ENCODE peak calls at places on chromosome 18, in five cellular contexts. W is BJ, S is adipocyte, O is left ventricle myocardium inferior, J is Panc1. C is an unnamed sample. For H3K27me3, the result is how much of the 10 kb centered on the place peaks cover.

GRCh38 chr18:31555971-31556747 is 35.5 kb upstream of the TTR start:
- DNase-seq in W (peak), S (peak), O (no peak), J (peak), C (peak)

GRCh38 chr18:31156831-31157763 is 5.6 kb downstream of the DSC1 start:
- DNase-seq in W (no peak), S (no peak), O (no peak), J (no peak), C (no peak)

GRCh38 chr18:29979884-29980283 is 1062.7 kb downstream of the DSC3 start:
- DNase-seq in W (no peak), S (peak), O (no peak), J (no peak), C (no peak)

GRCh38 chr18:74468547-74469014 is 11.5 kb upstream of the DIPK1C start:
- DNase-seq in W (no peak), S (no peak), O (no peak), J (no peak), C (peak)

GRCh38 chr18:75784413-75784812 is 356.9 kb upstream of the SMIM21 start:
- DNase-seq in W (no peak), S (no peak), O (no peak), J (no peak), C (no peak)

GRCh38 chr18:61995547-61996062 is 102.8 kb upstream of the RNF152 start:
- DNase-seq in W (no peak), S (no peak), O (no peak), J (no peak), C (peak)

GRCh38 chr18:69648486-69648885 is 247.8 kb downstream of the DOK6 start:
- DNase-seq in W (no peak), S (no peak), O (no peak), J (no peak), C (no peak)

GRCh38 chr18:50179465-50179864 is 15.5 kb downstream of the MYO5B start:
- DNase-seq in W (no peak), S (no peak), O (no peak), J (no peak), C (no peak)

GRCh38 chr18:12880532-12880892 is 3.5 kb downstream of the PTPN2 start:
- DNase-seq in W (no peak), S (no peak), O (no peak), J (no peak), C (no peak)

GRCh38 chr18:31066267-31066666 is 23.7 kb upstream of the DSC3 start:
- DNase-seq in W (no peak), S (no peak), O (no peak), J (no peak), C (no peak)

GRCh38 chr18:45954070-45954712 is 12.9 kb downstream of the EPG5 start:
- DNase-seq in W (peak), S (peak), O (no peak), J (no peak), C (peak)

GRCh38 chr18:10259934-10260333 is 194.5 kb upstream of the APCDD1 start:
- DNase-seq in W (no peak), S (no peak), O (no peak), J (no peak), C (no peak)

DNA sequence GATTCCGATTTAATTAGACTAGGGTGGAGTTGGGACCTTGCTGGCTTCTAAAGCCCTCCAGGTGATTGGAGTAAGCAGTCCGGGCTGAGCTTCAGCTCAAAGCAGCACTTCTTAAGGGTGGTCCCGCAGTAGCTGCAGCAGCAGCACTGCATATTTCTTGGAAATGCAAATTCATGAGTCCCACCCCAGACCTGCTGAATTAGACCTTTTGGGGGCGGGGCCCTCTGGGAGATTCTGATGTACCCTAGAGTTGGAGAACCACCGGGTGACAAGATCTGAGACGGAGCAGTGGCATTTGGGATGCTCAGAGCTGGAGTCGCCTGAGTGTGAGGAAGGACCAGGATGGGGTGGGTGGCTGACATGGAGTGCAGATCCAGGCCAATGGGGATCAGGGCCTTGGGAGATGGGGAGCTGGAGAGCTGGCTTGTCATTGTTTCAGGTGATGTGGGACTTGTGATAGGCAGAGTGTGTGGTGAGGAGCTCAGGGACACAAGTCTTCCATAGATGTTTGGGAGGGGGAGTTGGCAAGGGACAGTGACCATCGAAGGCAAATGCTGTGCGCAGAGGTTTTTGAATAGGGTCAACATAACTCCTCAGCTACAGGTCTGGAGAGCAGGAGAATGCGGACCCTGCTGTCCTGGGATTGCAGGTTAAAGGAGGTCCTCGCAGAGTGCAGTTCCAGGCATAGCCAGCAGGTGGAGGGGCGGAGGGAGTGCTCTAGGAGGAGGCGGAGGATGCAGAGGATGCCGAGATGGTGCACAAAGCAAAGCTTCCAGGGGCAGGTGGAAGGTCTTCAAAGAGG is 130.9 kb upstream of the RAB12 start:
- DNase-seq in W (no peak), S (peak), O (peak), J (peak), C (no peak)
- H3K27me3 ChIP-seq in W (under half), S (under half), O (under half), J (under half), C (under half)

GRCh38 chr18:3032721-3033120 is 19.8 kb upstream of the LPIN2 start:
- DNase-seq in W (no peak), S (no peak), O (no peak), J (no peak), C (no peak)
- H3K27me3 ChIP-seq in W (under half), S (under half), O (under half), J (under half), C (under half)

DNA sequence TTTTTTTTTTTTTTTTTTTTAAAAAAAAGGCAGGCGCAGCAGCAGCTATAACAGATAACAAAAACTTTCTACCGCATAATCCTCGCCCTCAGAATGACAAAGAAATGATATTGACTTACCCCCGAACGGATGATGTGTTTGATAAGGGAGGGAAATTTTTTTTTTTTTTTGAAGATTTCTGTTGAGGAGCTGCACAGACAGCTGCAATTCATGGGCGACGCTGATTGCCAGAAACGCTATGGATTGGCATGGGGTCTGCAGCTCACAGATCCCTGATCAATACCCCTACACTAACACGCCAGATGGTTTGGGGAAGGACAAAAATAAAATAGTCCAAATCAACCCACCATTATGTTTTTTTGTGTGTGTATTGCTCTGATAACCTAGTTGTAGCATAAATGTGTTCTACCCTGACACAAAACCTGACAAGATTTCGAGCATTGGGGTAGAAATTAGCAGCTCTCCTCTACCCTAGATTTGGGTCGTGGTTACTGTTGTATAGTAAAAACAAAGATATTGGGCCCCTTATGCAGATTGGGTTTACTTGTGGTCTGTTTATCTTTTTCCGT is 3.6 kb upstream of the ONECUT2 start:
- DNase-seq in W (no peak), S (no peak), O (no peak), J (no peak), C (no peak)
- H3K27me3 ChIP-seq in W (half or more), S (half or more), O (half or more), J (under half), C (half or more)

GRCh38 chr18:22171263-22171838 is 2.0 kb downstream of the GATA6 start:
- DNase-seq in W (no peak), S (no peak), O (no peak), J (no peak), C (no peak)
- H3K27me3 ChIP-seq in W (under half), S (under half), O (under half), J (under half), C (half or more)

GRCh38 chr18:37486848-37487247 is 78.8 kb downstream of the CELF4 start:
- DNase-seq in W (no peak), S (no peak), O (no peak), J (no peak), C (no peak)

GRCh38 chr18:37487400-37487831 is 78.2 kb downstream of the CELF4 start:
- DNase-seq in W (no peak), S (no peak), O (no peak), J (no peak), C (no peak)

GRCh38 chr18:37491526-37491925 is 74.1 kb downstream of the CELF4 start:
- DNase-seq in W (no peak), S (no peak), O (no peak), J (no peak), C (no peak)

GRCh38 chr18:37489998-37490397 is 75.6 kb downstream of the CELF4 start:
- DNase-seq in W (no peak), S (no peak), O (no peak), J (no peak), C (no peak)

DNA sequence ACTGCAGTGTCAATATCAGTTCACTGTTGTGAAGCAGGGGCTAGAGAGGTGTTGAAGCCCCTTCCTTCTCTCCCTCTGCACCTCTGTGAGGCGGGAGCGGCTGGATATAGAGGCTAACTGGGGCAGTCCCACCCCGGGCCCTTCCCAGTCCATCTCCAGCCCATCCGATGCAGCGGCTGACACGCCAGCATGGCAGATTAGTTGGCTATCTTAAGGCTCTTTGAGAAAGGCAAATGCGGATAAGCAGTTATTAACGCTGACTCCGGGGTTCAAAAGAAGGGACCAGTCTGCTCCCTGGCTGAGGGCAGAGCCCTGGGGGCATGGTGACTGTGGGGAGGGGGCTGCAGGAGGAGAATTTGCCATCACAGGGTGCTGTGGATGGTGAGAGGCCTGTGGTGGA is 76.6 kb downstream of the CELF4 start:
- DNase-seq in W (no peak), S (no peak), O (no peak), J (no peak), C (no peak)
- H3K27me3 ChIP-seq in W (under half), S (half or more), O (half or more), J (under half), C (under half)

GRCh38 chr18:905948-906415 is 1.3 kb downstream of the ADCYAP1 start:
- DNase-seq in W (no peak), S (no peak), O (no peak), J (no peak), C (no peak)
- H3K27me3 ChIP-seq in W (half or more), S (half or more), O (half or more), J (under half), C (half or more)

GRCh38 chr18:7116832-7117389 is 686 bp downstream of the LAMA1 start:
- DNase-seq in W (no peak), S (peak), O (no peak), J (no peak), C (no peak)

GRCh38 chr18:7117390-7118355 is at the start of gene LAMA1:
- DNase-seq in W (no peak), S (peak), O (no peak), J (no peak), C (no peak)

GRCh38 chr18:7122376-7122775 is 4.8 kb upstream of the LAMA1 start:
- DNase-seq in W (no peak), S (no peak), O (no peak), J (no peak), C (no peak)
- H3K27me3 ChIP-seq in W (under half), S (under half), O (half or more), J (under half), C (under half)

GRCh38 chr18:63552581-63552980 is 10.4 kb downstream of the SERPINB12 start:
- DNase-seq in W (no peak), S (no peak), O (no peak), J (no peak), C (no peak)
- H3K27me3 ChIP-seq in W (under half), S (under half), O (under half), J (under half), C (under half)

GRCh38 chr18:47248610-47249343 is 2.7 kb downstream of the SKOR2 start:
- DNase-seq in W (no peak), S (no peak), O (no peak), J (no peak), C (no peak)

GRCh38 chr18:47246027-47246971 is 5.2 kb downstream of the SKOR2 start:
- DNase-seq in W (no peak), S (no peak), O (no peak), J (no peak), C (no peak)

GRCh38 chr18:47247833-47248609 is 3.4 kb downstream of the SKOR2 start:
- DNase-seq in W (no peak), S (no peak), O (no peak), J (no peak), C (no peak)

GRCh38 chr18:47247036-47247832 is 4.2 kb downstream of the SKOR2 start:
- DNase-seq in W (no peak), S (no peak), O (no peak), J (no peak), C (no peak)

DNA sequence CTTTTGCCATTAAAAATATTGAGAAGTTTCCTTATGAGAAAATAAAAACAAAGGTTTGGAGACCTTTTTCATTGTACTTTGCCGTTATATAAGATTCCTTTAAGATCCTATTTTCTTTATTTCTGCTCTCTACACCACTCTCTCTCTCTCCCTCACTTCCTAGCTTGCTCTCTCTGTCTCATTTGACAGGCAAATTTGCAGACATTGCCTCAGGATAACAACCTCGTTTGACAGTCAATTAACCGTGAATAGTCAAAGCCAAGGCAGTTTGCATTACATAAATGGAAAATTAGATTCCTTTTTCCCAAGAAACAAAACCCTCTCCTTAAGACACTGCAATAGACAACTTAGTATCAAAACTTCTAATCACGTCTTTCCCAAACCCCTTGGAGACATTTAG is 7.4 kb downstream of the SKOR2 start:
- DNase-seq in W (no peak), S (no peak), O (no peak), J (no peak), C (no peak)
- H3K27me3 ChIP-seq in W (under half), S (half or more), O (half or more), J (under half), C (under half)

GRCh38 chr18:59311631-59312030 is 6.8 kb downstream of the CPLX4 start:
- DNase-seq in W (no peak), S (no peak), O (no peak), J (no peak), C (no peak)
- H3K27me3 ChIP-seq in W (under half), S (under half), O (half or more), J (under half), C (under half)